ENCODE peak calls at places on chromosome X, in ten cellular contexts. O is aorta, L is neural progenitor cell, H is cardiac muscle cell, A is iPS DF 6.9, C is NT2/D1, I is stomach, V is transverse colon, Q is left ventricle myocardium inferior, Z is left lung. E is an unnamed sample. For H3K4me1, the result is how much of the 10 kb centered on the place peaks cover.

GRCh38 chrX:130108647-130109428 is 1.5 kb downstream of the ELF4 start:
- DNase-seq in O (no peak), L (no peak), H (no peak), A (no peak), C (no peak), I (no peak), V (peak), Q (peak), Z (peak), E (peak)

GRCh38 chrX:94977986-94978385 is 1304.0 kb downstream of the FAM133A start:
- DNase-seq in O (no peak), L (no peak), H (no peak), A (no peak), C (no peak), I (no peak), V (no peak), Q (no peak), Z (no peak), E (no peak)

GRCh38 chrX:31266172-31267076 is 194.6 kb upstream of the FTHL17 start:
- DNase-seq in O (peak), L (peak), H (peak), A (no peak), C (no peak), I (peak), V (peak), Q (peak), Z (peak), E (peak)

GRCh38 chrX:78800694-78801093 is 53.2 kb downstream of the LPAR4 start:
- DNase-seq in O (no peak), L (no peak), H (no peak), A (no peak), C (no peak), I (no peak), V (no peak), Q (no peak), Z (no peak), E (no peak)

GRCh38 chrX:140190441-140191108 is 225.3 kb upstream of the CXorf66 start:
- DNase-seq in O (no peak), L (no peak), H (peak), A (no peak), C (no peak), I (peak), V (peak), Q (no peak), Z (no peak), E (no peak)

GRCh38 chrX:74606799-74607198 is 7.6 kb downstream of the RLIM start:
- DNase-seq in O (no peak), L (no peak), H (no peak), A (no peak), C (no peak), I (no peak), V (no peak), Q (no peak), Z (no peak), E (no peak)

GRCh38 chrX:1443496-1444075 is 9.1 kb downstream of the ASMTL start:
- DNase-seq in O (peak), L (no peak), H (no peak), A (no peak), C (no peak), I (no peak), V (no peak), Q (no peak), Z (no peak), E (peak)

GRCh38 chrX:331772-332495 is 13.3 kb upstream of the GTPBP6 start:
- DNase-seq in O (peak), L (no peak), H (no peak), A (no peak), C (no peak), I (no peak), V (no peak), Q (peak), Z (peak), E (peak)

GRCh38 chrX:111100191-111100590 is 4.2 kb downstream of the PAK3 start:
- DNase-seq in O (no peak), L (peak), H (peak), A (no peak), C (peak), I (no peak), V (peak), Q (no peak), Z (no peak), E (no peak)

GRCh38 chrX:144730486-144730885 is 516.8 kb upstream of the SPANXN1 start:
- DNase-seq in O (no peak), L (no peak), H (peak), A (no peak), C (no peak), I (no peak), V (no peak), Q (no peak), Z (no peak), E (no peak)

DNA sequence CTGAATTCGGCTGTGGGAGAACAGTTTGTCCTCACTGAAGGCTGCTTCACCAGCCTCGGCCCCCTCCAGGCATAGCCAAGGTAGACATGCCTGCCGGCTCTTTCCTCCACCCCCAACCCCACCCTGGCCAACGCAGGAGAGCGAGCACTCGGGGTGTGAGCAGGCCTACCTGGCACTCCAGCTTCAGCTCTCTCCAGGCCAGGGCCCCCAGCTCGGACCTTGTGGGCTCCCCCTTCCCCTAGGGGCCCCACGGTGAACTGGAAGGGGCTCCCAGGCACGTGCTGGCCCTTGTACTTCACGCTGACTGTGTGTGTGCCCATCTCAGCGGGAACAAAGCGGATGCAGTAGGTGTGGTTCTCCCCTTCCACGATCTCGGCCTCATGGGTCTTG is 22.4 kb downstream of the FLNA start:
- DNase-seq in O (no peak), L (no peak), H (peak), A (no peak), C (no peak), I (no peak), V (peak), Q (no peak), Z (no peak), E (peak)
- H3K4me1 ChIP-seq in O (under half), L (under half), H (under half), A (under half), C (under half), I (under half), V (under half), Q (under half), Z (under half), E (under half)

GRCh38 chrX:23945206-23945605 is 37.4 kb downstream of the CXorf58 start:
- DNase-seq in O (no peak), L (no peak), H (no peak), A (no peak), C (no peak), I (no peak), V (no peak), Q (no peak), Z (no peak), E (no peak)
- H3K4me1 ChIP-seq in O (under half), L (under half), H (under half), A (under half), C (under half), I (under half), V (under half), Q (under half), Z (under half), E (under half)

GRCh38 chrX:19794690-19795089 is 92.7 kb downstream of the SH3KBP1 start:
- DNase-seq in O (no peak), L (no peak), H (no peak), A (no peak), C (no peak), I (no peak), V (no peak), Q (no peak), Z (no peak), E (no peak)
- H3K4me1 ChIP-seq in O (under half), L (under half), H (under half), A (under half), C (under half), I (under half), V (under half), Q (under half), Z (under half), E (under half)

DNA sequence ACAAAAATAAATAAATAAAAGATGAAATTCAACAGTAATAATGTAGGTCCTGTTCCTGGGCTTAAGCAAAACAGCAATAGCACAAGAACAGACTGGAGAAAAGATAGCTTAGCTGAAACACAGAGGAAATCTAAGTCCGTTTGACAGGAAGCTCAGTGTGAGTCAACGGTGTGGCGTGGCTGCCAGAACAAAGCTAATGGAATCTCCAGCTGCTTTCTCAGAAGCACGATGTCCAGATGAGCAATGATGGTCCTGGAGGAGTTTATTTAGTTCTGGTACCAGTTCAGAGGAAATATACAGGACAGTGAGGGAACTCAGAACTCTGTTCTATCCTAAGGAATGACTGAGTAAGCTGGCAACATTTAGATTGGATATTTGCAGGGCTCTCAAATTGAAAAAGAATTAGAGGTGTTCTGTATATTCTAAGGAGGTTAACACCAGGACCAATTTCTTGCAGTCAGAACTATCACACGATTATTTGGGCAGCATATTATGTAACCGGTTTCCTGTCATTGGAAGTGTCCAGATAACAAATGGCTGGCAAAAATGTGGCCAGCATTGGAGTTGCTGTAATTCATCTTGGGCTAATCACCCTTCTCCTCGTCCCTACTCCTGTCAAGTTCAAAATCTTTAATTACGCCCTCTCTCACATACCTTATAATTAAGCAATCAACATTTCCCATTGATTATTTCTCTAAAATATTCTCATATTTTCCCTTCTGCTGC is 12.7 kb downstream of the GAB3 start:
- DNase-seq in O (peak), L (no peak), H (peak), A (no peak), C (no peak), I (no peak), V (peak), Q (peak), Z (no peak), E (peak)
- H3K4me1 ChIP-seq in O (under half), L (under half), H (under half), A (under half), C (under half), I (under half), V (under half), Q (half or more), Z (half or more), E (under half)

GRCh38 chrX:153501530-153501929 is 6.8 kb downstream of the BGN start:
- DNase-seq in O (no peak), L (no peak), H (no peak), A (no peak), C (no peak), I (no peak), V (no peak), Q (no peak), Z (no peak), E (no peak)

GRCh38 chrX:153499876-153500275 is 5.1 kb downstream of the BGN start:
- DNase-seq in O (no peak), L (no peak), H (no peak), A (no peak), C (no peak), I (no peak), V (no peak), Q (peak), Z (no peak), E (peak)

GRCh38 chrX:153498453-153498852 is 3.7 kb downstream of the BGN start:
- DNase-seq in O (no peak), L (no peak), H (no peak), A (no peak), C (no peak), I (no peak), V (no peak), Q (no peak), Z (no peak), E (no peak)

GRCh38 chrX:153500676-153501280 is 6.0 kb downstream of the BGN start:
- DNase-seq in O (no peak), L (no peak), H (no peak), A (no peak), C (no peak), I (no peak), V (no peak), Q (no peak), Z (no peak), E (no peak)

DNA sequence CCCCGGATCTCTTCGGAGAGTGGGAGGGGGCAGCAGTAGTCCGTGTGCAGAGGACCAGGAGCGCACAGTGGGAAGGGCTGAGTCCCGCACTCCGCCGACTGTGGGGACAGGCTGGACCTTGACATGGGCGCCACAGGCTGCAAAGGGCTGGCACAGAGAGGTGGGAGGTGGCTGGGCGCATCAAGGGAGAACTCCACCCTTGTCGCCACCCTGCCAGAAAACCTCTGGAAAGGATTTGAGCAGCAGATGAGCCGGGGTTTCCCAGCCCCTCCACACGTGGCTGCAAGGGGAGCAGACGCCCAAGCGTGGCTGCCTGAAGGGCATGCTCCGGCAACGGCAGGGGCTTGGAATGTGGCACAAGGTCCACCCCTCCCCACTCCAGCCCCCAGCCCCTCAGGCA is 4.5 kb downstream of the BGN start:
- DNase-seq in O (no peak), L (no peak), H (no peak), A (no peak), C (no peak), I (no peak), V (no peak), Q (no peak), Z (no peak), E (peak)
- H3K4me1 ChIP-seq in O (under half), L (under half), H (under half), A (under half), C (under half), I (under half), V (under half), Q (under half), Z (under half), E (under half)

GRCh38 chrX:10617964-10618342 is 2.4 kb downstream of the MID1 start:
- DNase-seq in O (no peak), L (no peak), H (no peak), A (no peak), C (no peak), I (peak), V (no peak), Q (no peak), Z (no peak), E (no peak)
- H3K4me1 ChIP-seq in O (under half), L (under half), H (under half), A (under half), C (under half), I (under half), V (under half), Q (under half), Z (under half), E (under half)

GRCh38 chrX:12967711-12968465 is 7.0 kb upstream of the TMSB4X start:
- DNase-seq in O (no peak), L (no peak), H (no peak), A (no peak), C (no peak), I (no peak), V (no peak), Q (no peak), Z (no peak), E (no peak)
- H3K4me1 ChIP-seq in O (under half), L (under half), H (under half), A (under half), C (under half), I (under half), V (under half), Q (under half), Z (under half), E (under half)

DNA sequence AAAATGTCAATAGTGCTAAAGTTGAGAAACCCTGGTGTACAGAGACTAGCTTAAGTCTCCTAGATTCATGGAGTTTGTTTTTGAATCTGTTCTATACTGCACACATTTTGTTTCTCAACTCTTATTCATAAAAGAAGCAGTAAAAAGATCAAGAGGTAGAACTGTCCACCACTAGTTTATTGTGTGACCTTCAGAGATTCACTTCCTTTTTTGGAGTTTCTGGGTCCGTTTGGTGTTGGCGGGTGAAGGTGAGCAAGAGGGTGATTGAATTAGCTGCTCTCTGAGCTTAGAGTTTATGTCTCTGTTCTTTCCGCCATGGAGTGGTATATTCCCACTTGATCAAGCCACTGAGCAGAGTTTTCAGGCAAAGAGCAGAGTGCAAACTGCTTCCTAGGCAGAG is 21.4 kb upstream of the PLAC1 start:
- DNase-seq in O (no peak), L (no peak), H (no peak), A (no peak), C (no peak), I (no peak), V (no peak), Q (no peak), Z (no peak), E (no peak)
- H3K4me1 ChIP-seq in O (under half), L (under half), H (under half), A (under half), C (under half), I (under half), V (under half), Q (under half), Z (under half), E (under half)

DNA sequence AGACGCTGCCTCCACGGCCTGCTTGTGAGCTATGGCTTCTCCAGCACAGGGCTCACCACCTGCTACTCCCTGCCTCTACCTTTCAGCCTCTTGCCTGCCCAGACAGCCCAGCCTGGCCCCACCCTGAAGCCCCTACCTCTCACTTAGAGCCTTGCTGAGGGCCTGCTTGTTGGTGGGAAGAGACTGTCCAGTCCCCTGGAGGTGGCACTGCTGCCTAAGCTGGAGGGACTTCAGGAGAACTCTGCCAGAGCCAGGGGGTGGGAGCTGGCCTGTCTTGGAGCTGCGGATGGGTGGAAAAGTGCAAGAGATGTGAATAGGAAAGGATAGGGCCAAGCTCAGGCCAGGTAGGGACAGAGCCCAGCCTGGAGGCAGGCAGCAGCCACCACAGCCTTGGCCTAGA is 2.7 kb upstream of the ZNF185 start:
- DNase-seq in O (no peak), L (no peak), H (no peak), A (no peak), C (no peak), I (no peak), V (no peak), Q (no peak), Z (no peak), E (peak)
- H3K4me1 ChIP-seq in O (under half), L (under half), H (under half), A (under half), C (under half), I (under half), V (under half), Q (under half), Z (under half), E (under half)

E was measured in right cardiac atrium.